ENCODE peak calls at places on chromosome 16, in nine cellular contexts. G, N, R, Q, P, F, T, I and L are unnamed samples.

GRCh38 chr16:14635394-14636145 is 2.8 kb downstream of the BFAR start:
- DNase-seq in P (no peak), I (no peak), T (no peak), R (no peak), Q (no peak), G (no peak), N (peak; percentile 24), F (no peak), L (no peak)

GRCh38 chr16:72442381-72443158 is 270.6 kb upstream of the PMFBP1 start:
- DNase-seq in I (no peak), G (no peak), Q (no peak), N (no peak), F (no peak), R (no peak), P (no peak), T (no peak), L (peak; percentile 7)

GRCh38 chr16:27374794-27375499 is 27.0 kb upstream of the IL21R start:
- DNase-seq in F (peak; percentile 72), T (peak; percentile 89), R (peak; percentile 76), N (peak; percentile 76), P (peak; percentile 59), Q (peak; percentile 60), G (peak; percentile 78), I (peak; percentile 40), L (no peak)

GRCh38 chr16:11494029-11494428 is 92.7 kb downstream of the LITAF start:
- DNase-seq in P (no peak), I (no peak), G (no peak), T (peak; percentile 79), N (no peak), R (no peak), Q (no peak), F (no peak), L (no peak)

GRCh38 chr16:56246051-56246817 is 54.9 kb downstream of the GNAO1 start:
- DNase-seq in N (no peak), G (peak; percentile 68), I (no peak), R (no peak), T (peak; percentile 23), Q (peak; percentile 44), F (peak; percentile 87), P (no peak), L (peak; percentile 26)

GRCh38 chr16:1583180-1583579 is 28.7 kb downstream of the IFT140 start:
- DNase-seq in I (no peak), G (no peak), T (no peak), P (no peak), Q (no peak), N (no peak), F (no peak), R (no peak), L (no peak)

GRCh38 chr16:72723781-72724180 is 324.1 kb downstream of the ZFHX3 start:
- DNase-seq in T (no peak), P (no peak), I (no peak), Q (peak; percentile 77), R (no peak), G (peak; percentile 28), F (peak; percentile 52), N (no peak), L (peak; percentile 69)

GRCh38 chr16:81457326-81458133 is 12.9 kb downstream of the CMIP start:
- DNase-seq in P (no peak), T (peak; percentile 81), G (peak; percentile 70), R (no peak), F (peak; percentile 45), I (no peak), Q (no peak), N (no peak), L (peak; percentile 76)

GRCh38 chr16:30948956-30949654 is at the start of gene ORAI3:
- DNase-seq in T (peak; percentile 71), Q (peak; percentile 42), P (peak; percentile 82), G (peak; percentile 71), F (peak; percentile 60), R (peak; percentile 77), I (peak; percentile 75), N (peak; percentile 86), L (peak; percentile 65)

GRCh38 chr16:2250652-2251280 is 621 bp downstream of the ECI1 start:
- DNase-seq in T (no peak), R (no peak), I (no peak), F (peak; percentile 53), G (peak; percentile 44), N (peak; percentile 65), Q (no peak), P (no peak), L (no peak)

GRCh38 chr16:69039333-69039941 is 66.0 kb upstream of the HAS3 start:
- DNase-seq in N (no peak), I (no peak), P (no peak), F (no peak), Q (peak; percentile 44), R (no peak), T (no peak), G (peak; percentile 41), L (peak; percentile 60)

GRCh38 chr16:10103700-10104099 is 78.5 kb downstream of the GRIN2A start:
- DNase-seq in G (peak; percentile 27), N (no peak), F (no peak), I (no peak), R (no peak), P (no peak), Q (peak; percentile 7), T (no peak), L (no peak)

GRCh38 chr16:31108035-31108793 is at the start of gene BCKDK:
- DNase-seq in F (peak; percentile 57), Q (peak; percentile 65), G (peak; percentile 60), R (peak; percentile 88), N (no peak), P (peak; percentile 85), T (peak; percentile 88), I (no peak), L (peak; percentile 91)

GRCh38 chr16:31006589-31006988 is 3.8 kb downstream of the STX1B start:
- DNase-seq in G (no peak), T (no peak), R (no peak), Q (no peak), P (no peak), F (no peak), I (no peak), N (no peak), L (no peak)

GRCh38 chr16:81384006-81384405 is 60.6 kb upstream of the CMIP start:
- DNase-seq in F (no peak), T (no peak), G (peak; percentile 17), Q (no peak), R (no peak), P (no peak), N (no peak), I (no peak), L (no peak)

GRCh38 chr16:24538756-24539294 is 541 bp upstream of the RBBP6 start:
- DNase-seq in I (no peak), Q (peak; percentile 63), F (no peak), R (no peak), P (no peak), G (no peak), N (no peak), T (no peak), L (no peak)

GRCh38 chr16:82263456-82264159 is 93.6 kb upstream of the MPHOSPH6 start:
- DNase-seq in Q (peak; percentile 63), G (peak; percentile 53), F (peak; percentile 20), P (peak; percentile 19), T (peak; percentile 89), N (no peak), R (no peak), I (peak; percentile 21), L (peak; percentile 26)

GRCh38 chr16:30541502-30542329 is 7.1 kb upstream of the ZNF747 start:
- DNase-seq in T (no peak), Q (peak; percentile 13), R (no peak), P (no peak), I (no peak), N (no peak), G (peak; percentile 80), F (no peak), L (peak; percentile 68)

DNA sequence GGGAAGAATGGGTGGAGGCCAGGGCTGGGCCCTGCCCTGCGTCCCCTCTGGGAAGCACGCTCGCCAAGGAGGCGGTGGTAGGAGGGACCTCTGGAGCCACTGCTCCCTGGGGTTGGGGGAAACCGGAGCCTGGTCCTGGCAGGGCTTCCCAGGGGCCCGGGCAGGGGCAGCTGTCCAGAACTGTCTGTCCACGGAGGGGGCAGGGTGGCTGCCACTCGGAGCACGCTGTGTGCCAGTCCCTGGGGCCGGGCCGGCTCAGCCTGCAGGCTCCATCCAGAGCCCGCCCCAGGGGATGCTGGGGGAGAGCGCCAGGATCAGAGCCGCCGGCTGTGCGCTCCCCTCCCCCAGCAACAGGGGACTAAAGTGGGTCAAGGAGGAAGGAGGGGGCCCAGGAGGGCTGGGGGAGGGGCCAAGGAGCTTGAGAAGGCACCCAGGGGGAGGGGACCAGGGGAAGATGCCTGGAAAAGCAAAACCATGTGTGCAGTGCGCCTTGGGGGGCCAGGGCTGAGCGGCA is 21.4 kb downstream of the ZNF423 start:
- DNase-seq in F (no peak), G (no peak), N (no peak), T (no peak), P (peak; percentile 80), I (no peak), R (no peak), Q (no peak), L (no peak)
- H3K4me3 ChIP-seq in F (no peak overlapping the region), G (no peak overlapping the region), N (no peak overlapping the region), T (no peak overlapping the region), P (no peak overlapping the region), I (no peak overlapping the region), R (no peak overlapping the region), Q (no peak overlapping the region), L (no peak overlapping the region)

GRCh38 chr16:67109407-67110135 is at the start of gene PHAF1:
- DNase-seq in R (peak; percentile 96), F (peak; percentile 93), T (peak; percentile 100), N (peak; percentile 95), I (peak; percentile 89), G (peak; percentile 88), Q (peak; percentile 86), P (peak; percentile 96), L (peak; percentile 97)
- TF ChIP-seq CTCF in R (no peak), F (no peak), T (no peak), N (no peak), I (no peak), G (no peak), Q (no peak), P (no peak), L (no peak)

DNA sequence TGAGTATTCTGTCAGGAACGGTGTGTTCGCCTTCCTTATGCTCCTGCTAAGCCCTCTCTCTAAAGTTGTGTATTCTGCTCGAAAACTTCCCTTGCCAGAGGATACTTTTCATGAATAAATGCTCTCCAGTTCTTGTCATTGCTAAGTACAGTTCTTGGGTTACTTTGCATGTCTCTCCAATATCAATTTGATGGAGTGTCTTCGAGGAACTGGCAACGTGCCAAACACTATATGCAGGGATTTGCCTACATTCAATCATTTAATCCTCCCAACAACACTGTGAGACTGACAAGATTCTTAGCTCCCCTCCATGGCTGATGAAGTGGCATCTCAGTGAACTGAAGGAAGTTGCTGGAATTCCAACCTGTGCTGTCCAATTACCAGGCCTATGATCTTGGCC is 19.7 kb upstream of the CRISPLD2 start:
- DNase-seq in T (no peak), F (no peak), Q (no peak), I (no peak), R (no peak), N (no peak), G (no peak), P (no peak), L (no peak)
- H3K4me3 ChIP-seq in T (no peak overlapping the region), F (no peak overlapping the region), Q (no peak overlapping the region), I (no peak overlapping the region), R (no peak overlapping the region), N (no peak overlapping the region), G (no peak overlapping the region), P (no peak overlapping the region), L (no peak overlapping the region)

DNA sequence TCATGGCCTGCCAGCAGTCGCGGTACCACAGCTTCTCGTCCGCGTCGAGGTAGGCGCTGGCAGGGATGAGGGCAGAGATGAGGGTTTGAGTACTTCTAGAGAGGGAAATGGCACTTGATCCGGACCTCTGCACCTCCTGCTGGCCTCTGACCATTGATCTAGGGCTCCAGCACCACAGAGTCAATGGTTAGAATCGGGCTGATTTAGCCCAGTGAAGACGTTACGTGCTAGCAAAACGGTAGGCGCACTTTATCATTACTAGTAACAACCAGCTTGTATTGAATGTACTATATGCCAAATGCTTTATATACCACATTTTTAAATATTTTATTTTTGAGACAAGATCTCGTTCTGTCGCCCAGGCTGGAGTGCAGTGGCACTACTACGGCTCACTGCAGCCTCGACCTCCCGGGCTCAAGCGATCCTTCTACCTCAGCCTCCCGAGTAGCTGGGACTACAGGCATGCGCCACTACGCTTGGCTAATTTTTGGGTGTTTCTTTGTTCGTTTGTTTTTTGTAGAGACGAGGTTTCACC is 526 bp downstream of the TSNAXIP1 start:
- DNase-seq in G (no peak), I (no peak), N (no peak), R (no peak), T (no peak), Q (no peak), P (no peak), F (no peak), L (no peak)
- TF ChIP-seq CTCF in G (no peak), I (no peak), N (no peak), R (peak; percentile 17), T (peak; percentile 28), Q (no peak), P (peak; percentile 34), F (no peak), L (peak; percentile 10)